ENCODE peak calls at places on chromosomes 6 and 20, in eight cellular contexts. One of them, this sample, is unnamed.

GRCh38 chr6:36914227-36914794 is 28.6 kb downstream of the C6orf89 start:
- DNase-seq in NCI-H524: no peak
- DNase-seq in PC-9: peak
- DNase-seq in activated CD4-positive, alpha-beta T cell treated with anti-CD3 and anti-CD28 coated beads, Interleukin-2, amount 50 U/mL, for 48 hours: peak
- DNase-seq in effector CD8-positive, alpha-beta T cell: no peak
- DNase-seq in Daoy: peak
- DNase-seq in fibroblast of pulmonary artery: peak
- DNase-seq in uterus: no peak
- DNase-seq in this sample: no peak

GRCh38 chr6:112031956-112032355 is 21.9 kb upstream of the CCN6 start:
- DNase-seq in NCI-H524: peak
- DNase-seq in PC-9: no peak
- DNase-seq in activated CD4-positive, alpha-beta T cell treated with anti-CD3 and anti-CD28 coated beads, Interleukin-2, amount 50 U/mL, for 48 hours: no peak
- DNase-seq in effector CD8-positive, alpha-beta T cell: no peak
- DNase-seq in Daoy: no peak
- DNase-seq in fibroblast of pulmonary artery: no peak
- DNase-seq in uterus: no peak
- DNase-seq in this sample: no peak

GRCh38 chr6:82247634-82248232 is at the start of gene IBTK:
- DNase-seq in NCI-H524: peak
- DNase-seq in PC-9: peak
- DNase-seq in activated CD4-positive, alpha-beta T cell treated with anti-CD3 and anti-CD28 coated beads, Interleukin-2, amount 50 U/mL, for 48 hours: peak
- DNase-seq in effector CD8-positive, alpha-beta T cell: peak
- DNase-seq in Daoy: peak
- DNase-seq in fibroblast of pulmonary artery: peak
- DNase-seq in uterus: peak
- DNase-seq in this sample: peak

GRCh38 chr20:62777528-62777830 is 18.8 kb upstream of the MRGBP start:
- DNase-seq in NCI-H524: peak
- DNase-seq in PC-9: no peak
- DNase-seq in activated CD4-positive, alpha-beta T cell treated with anti-CD3 and anti-CD28 coated beads, Interleukin-2, amount 50 U/mL, for 48 hours: no peak
- DNase-seq in effector CD8-positive, alpha-beta T cell: no peak
- DNase-seq in Daoy: no peak
- DNase-seq in fibroblast of pulmonary artery: no peak
- DNase-seq in uterus: no peak
- DNase-seq in this sample: no peak

GRCh38 chr6:99297415-99297814 is 52.1 kb downstream of the FAXC start:
- DNase-seq in NCI-H524: no peak
- DNase-seq in PC-9: no peak
- DNase-seq in activated CD4-positive, alpha-beta T cell treated with anti-CD3 and anti-CD28 coated beads, Interleukin-2, amount 50 U/mL, for 48 hours: no peak
- DNase-seq in effector CD8-positive, alpha-beta T cell: no peak
- DNase-seq in Daoy: peak
- DNase-seq in fibroblast of pulmonary artery: no peak
- DNase-seq in uterus: no peak
- DNase-seq in this sample: no peak

GRCh38 chr20:2846698-2847097 is 6.2 kb downstream of the VPS16 start:
- DNase-seq in NCI-H524: no peak
- DNase-seq in PC-9: no peak
- DNase-seq in activated CD4-positive, alpha-beta T cell treated with anti-CD3 and anti-CD28 coated beads, Interleukin-2, amount 50 U/mL, for 48 hours: no peak
- DNase-seq in effector CD8-positive, alpha-beta T cell: no peak
- DNase-seq in Daoy: no peak
- DNase-seq in fibroblast of pulmonary artery: no peak
- DNase-seq in uterus: no peak
- DNase-seq in this sample: no peak

GRCh38 chr20:32329817-32330554 is 28.1 kb upstream of the ASXL1 start:
- DNase-seq in NCI-H524: no peak
- DNase-seq in PC-9: no peak
- DNase-seq in activated CD4-positive, alpha-beta T cell treated with anti-CD3 and anti-CD28 coated beads, Interleukin-2, amount 50 U/mL, for 48 hours: no peak
- DNase-seq in effector CD8-positive, alpha-beta T cell: no peak
- DNase-seq in Daoy: no peak
- DNase-seq in fibroblast of pulmonary artery: no peak
- DNase-seq in uterus: no peak
- DNase-seq in this sample: no peak

GRCh38 chr6:13478525-13478962 is 8.9 kb downstream of the GFOD1 start:
- DNase-seq in NCI-H524: peak
- DNase-seq in PC-9: no peak
- DNase-seq in activated CD4-positive, alpha-beta T cell treated with anti-CD3 and anti-CD28 coated beads, Interleukin-2, amount 50 U/mL, for 48 hours: no peak
- DNase-seq in effector CD8-positive, alpha-beta T cell: no peak
- DNase-seq in Daoy: no peak
- DNase-seq in fibroblast of pulmonary artery: no peak
- DNase-seq in uterus: no peak
- DNase-seq in this sample: no peak

GRCh38 chr20:61860588-61860987 is 205.1 kb downstream of the TAF4 start:
- DNase-seq in NCI-H524: no peak
- DNase-seq in PC-9: no peak
- DNase-seq in activated CD4-positive, alpha-beta T cell treated with anti-CD3 and anti-CD28 coated beads, Interleukin-2, amount 50 U/mL, for 48 hours: no peak
- DNase-seq in effector CD8-positive, alpha-beta T cell: no peak
- DNase-seq in Daoy: no peak
- DNase-seq in fibroblast of pulmonary artery: no peak
- DNase-seq in uterus: no peak
- DNase-seq in this sample: no peak

This sample was measured in A673.